ENCODE peak calls at places on chromosome 15, in four cellular contexts. One of them, this sample, is unnamed.

GRCh38 chr15:76335129-76335850 is 1.3 kb upstream of the ISL2 start:
- DNase-seq in uterus: no peak
- DNase-seq in NCI-H82: no peak
- DNase-seq in activated naive CD8-positive, alpha-beta T cell treated with anti-CD3 and anti-CD28 coated beads, Interleukin-2, amount 50 U/mL, for 24 hours: no peak
- DNase-seq in this sample: peak; percentile 58

GRCh38 chr15:22262613-22263020 is 182.3 kb downstream of the OR4M2 start:
- DNase-seq in uterus: no peak
- DNase-seq in NCI-H82: no peak
- DNase-seq in activated naive CD8-positive, alpha-beta T cell treated with anti-CD3 and anti-CD28 coated beads, Interleukin-2, amount 50 U/mL, for 24 hours: no peak
- DNase-seq in this sample: no peak

GRCh38 chr15:41502787-41503668 is 9.4 kb downstream of the ITPKA start:
- DNase-seq in activated naive CD8-positive, alpha-beta T cell treated with anti-CD3 and anti-CD28 coated beads, Interleukin-2, amount 50 U/mL, for 24 hours: no peak
- DNase-seq in NCI-H82: peak; percentile 29
- DNase-seq in uterus: no peak
- DNase-seq in this sample: peak; percentile 64

GRCh38 chr15:55737373-55737772 is 5.6 kb downstream of the PRTG start:
- DNase-seq in activated naive CD8-positive, alpha-beta T cell treated with anti-CD3 and anti-CD28 coated beads, Interleukin-2, amount 50 U/mL, for 24 hours: no peak
- DNase-seq in uterus: no peak
- DNase-seq in NCI-H82: no peak
- DNase-seq in this sample: peak; percentile 57

GRCh38 chr15:96358006-96358794 is 27.7 kb downstream of the NR2F2 start:
- DNase-seq in NCI-H82: no peak
- DNase-seq in activated naive CD8-positive, alpha-beta T cell treated with anti-CD3 and anti-CD28 coated beads, Interleukin-2, amount 50 U/mL, for 24 hours: no peak
- DNase-seq in uterus: no peak
- DNase-seq in this sample: no peak

GRCh38 chr15:59437777-59438574 is at the start of gene FAM81A:
- DNase-seq in NCI-H82: peak; percentile 80
- DNase-seq in uterus: peak; percentile 84
- DNase-seq in activated naive CD8-positive, alpha-beta T cell treated with anti-CD3 and anti-CD28 coated beads, Interleukin-2, amount 50 U/mL, for 24 hours: peak; percentile 58
- DNase-seq in this sample: peak; percentile 85

GRCh38 chr15:36161781-36162212 is 417.6 kb upstream of the CDIN1 start:
- DNase-seq in NCI-H82: no peak
- DNase-seq in uterus: no peak
- DNase-seq in activated naive CD8-positive, alpha-beta T cell treated with anti-CD3 and anti-CD28 coated beads, Interleukin-2, amount 50 U/mL, for 24 hours: no peak
- DNase-seq in this sample: peak; percentile 46

GRCh38 chr15:68114356-68114755 is 60.2 kb downstream of the PIAS1 start:
- DNase-seq in activated naive CD8-positive, alpha-beta T cell treated with anti-CD3 and anti-CD28 coated beads, Interleukin-2, amount 50 U/mL, for 24 hours: no peak
- DNase-seq in uterus: no peak
- DNase-seq in NCI-H82: no peak
- DNase-seq in this sample: no peak

GRCh38 chr15:62119224-62119925 is 45.7 kb downstream of the C2CD4B start:
- DNase-seq in NCI-H82: peak; percentile 38
- DNase-seq in uterus: no peak
- DNase-seq in activated naive CD8-positive, alpha-beta T cell treated with anti-CD3 and anti-CD28 coated beads, Interleukin-2, amount 50 U/mL, for 24 hours: no peak
- DNase-seq in this sample: no peak

GRCh38 chr15:40006003-40006402 is 33.0 kb downstream of the SRP14 start:
- DNase-seq in activated naive CD8-positive, alpha-beta T cell treated with anti-CD3 and anti-CD28 coated beads, Interleukin-2, amount 50 U/mL, for 24 hours: no peak
- DNase-seq in NCI-H82: no peak
- DNase-seq in uterus: no peak
- DNase-seq in this sample: no peak

GRCh38 chr15:71962537-71962936 is 152.2 kb downstream of the NR2E3 start:
- DNase-seq in NCI-H82: no peak
- DNase-seq in uterus: no peak
- DNase-seq in activated naive CD8-positive, alpha-beta T cell treated with anti-CD3 and anti-CD28 coated beads, Interleukin-2, amount 50 U/mL, for 24 hours: no peak
- DNase-seq in this sample: no peak

GRCh38 chr15:82093774-82094211 is 48.0 kb upstream of the MEX3B start:
- DNase-seq in NCI-H82: no peak
- DNase-seq in uterus: no peak
- DNase-seq in activated naive CD8-positive, alpha-beta T cell treated with anti-CD3 and anti-CD28 coated beads, Interleukin-2, amount 50 U/mL, for 24 hours: no peak
- DNase-seq in this sample: no peak

GRCh38 chr15:40310001-40310959 is 2.5 kb upstream of the PLCB2 start:
- DNase-seq in uterus: no peak
- DNase-seq in activated naive CD8-positive, alpha-beta T cell treated with anti-CD3 and anti-CD28 coated beads, Interleukin-2, amount 50 U/mL, for 24 hours: peak; percentile 79
- DNase-seq in NCI-H82: peak; percentile 83
- DNase-seq in this sample: peak; percentile 86

GRCh38 chr15:62027916-62028315 is 32.3 kb downstream of the VPS13C start:
- DNase-seq in activated naive CD8-positive, alpha-beta T cell treated with anti-CD3 and anti-CD28 coated beads, Interleukin-2, amount 50 U/mL, for 24 hours: no peak
- DNase-seq in NCI-H82: no peak
- DNase-seq in uterus: no peak
- DNase-seq in this sample: no peak

GRCh38 chr15:65862682-65863081 is 6.6 kb upstream of the RAB11A start:
- DNase-seq in uterus: no peak
- DNase-seq in NCI-H82: peak; percentile 97
- DNase-seq in activated naive CD8-positive, alpha-beta T cell treated with anti-CD3 and anti-CD28 coated beads, Interleukin-2, amount 50 U/mL, for 24 hours: peak; percentile 69
- DNase-seq in this sample: peak; percentile 73

GRCh38 chr15:67558502-67558901 is 16.0 kb downstream of the MAP2K5 start:
- DNase-seq in NCI-H82: no peak
- DNase-seq in uterus: no peak
- DNase-seq in activated naive CD8-positive, alpha-beta T cell treated with anti-CD3 and anti-CD28 coated beads, Interleukin-2, amount 50 U/mL, for 24 hours: no peak
- DNase-seq in this sample: no peak

GRCh38 chr15:48190932-48191573 is 412 bp upstream of the CTXN2 start:
- DNase-seq in uterus: no peak
- DNase-seq in NCI-H82: peak; percentile 27
- DNase-seq in activated naive CD8-positive, alpha-beta T cell treated with anti-CD3 and anti-CD28 coated beads, Interleukin-2, amount 50 U/mL, for 24 hours: peak; percentile 49
- DNase-seq in this sample: peak; percentile 87

GRCh38 chr15:61731081-61731480 is 329.2 kb downstream of the VPS13C start:
- DNase-seq in NCI-H82: no peak
- DNase-seq in activated naive CD8-positive, alpha-beta T cell treated with anti-CD3 and anti-CD28 coated beads, Interleukin-2, amount 50 U/mL, for 24 hours: no peak
- DNase-seq in uterus: no peak
- DNase-seq in this sample: no peak

GRCh38 chr15:35506272-35506870 is 39.6 kb downstream of the DPH6 start:
- DNase-seq in NCI-H82: no peak
- DNase-seq in activated naive CD8-positive, alpha-beta T cell treated with anti-CD3 and anti-CD28 coated beads, Interleukin-2, amount 50 U/mL, for 24 hours: no peak
- DNase-seq in uterus: no peak
- DNase-seq in this sample: no peak

GRCh38 chr15:93088200-93088980 is 621 bp downstream of the RGMA start:
- DNase-seq in uterus: no peak
- DNase-seq in activated naive CD8-positive, alpha-beta T cell treated with anti-CD3 and anti-CD28 coated beads, Interleukin-2, amount 50 U/mL, for 24 hours: peak; percentile 22
- DNase-seq in NCI-H82: peak; percentile 59
- DNase-seq in this sample: peak; percentile 76

GRCh38 chr15:27592036-27592725 is 506.9 kb downstream of the OCA2 start:
- DNase-seq in uterus: no peak
- DNase-seq in NCI-H82: no peak
- DNase-seq in activated naive CD8-positive, alpha-beta T cell treated with anti-CD3 and anti-CD28 coated beads, Interleukin-2, amount 50 U/mL, for 24 hours: no peak
- DNase-seq in this sample: no peak

GRCh38 chr15:62390793-62391543 is 225.9 kb upstream of the C2CD4B start:
- DNase-seq in activated naive CD8-positive, alpha-beta T cell treated with anti-CD3 and anti-CD28 coated beads, Interleukin-2, amount 50 U/mL, for 24 hours: peak; percentile 40
- DNase-seq in NCI-H82: peak; percentile 65
- DNase-seq in uterus: peak; percentile 27
- DNase-seq in this sample: peak; percentile 77

GRCh38 chr15:51223771-51224229 is 114.6 kb downstream of the CYP19A1 start:
- DNase-seq in uterus: no peak
- DNase-seq in NCI-H82: no peak
- DNase-seq in activated naive CD8-positive, alpha-beta T cell treated with anti-CD3 and anti-CD28 coated beads, Interleukin-2, amount 50 U/mL, for 24 hours: no peak
- DNase-seq in this sample: no peak

GRCh38 chr15:22913646-22914380 is 66.4 kb downstream of the CYFIP1 start:
- DNase-seq in activated naive CD8-positive, alpha-beta T cell treated with anti-CD3 and anti-CD28 coated beads, Interleukin-2, amount 50 U/mL, for 24 hours: no peak
- DNase-seq in NCI-H82: no peak
- DNase-seq in uterus: no peak
- DNase-seq in this sample: no peak

GRCh38 chr15:78315686-78316085 is 16.3 kb upstream of the SKIC8 start:
- DNase-seq in uterus: no peak
- DNase-seq in activated naive CD8-positive, alpha-beta T cell treated with anti-CD3 and anti-CD28 coated beads, Interleukin-2, amount 50 U/mL, for 24 hours: no peak
- DNase-seq in NCI-H82: peak; percentile 76
- DNase-seq in this sample: peak; percentile 71

GRCh38 chr15:86001200-86001599 is 78.5 kb upstream of the AGBL1 start:
- DNase-seq in activated naive CD8-positive, alpha-beta T cell treated with anti-CD3 and anti-CD28 coated beads, Interleukin-2, amount 50 U/mL, for 24 hours: no peak
- DNase-seq in NCI-H82: peak; percentile 25
- DNase-seq in uterus: peak; percentile 25
- DNase-seq in this sample: no peak

GRCh38 chr15:83670628-83671027 is 16.7 kb downstream of the ADAMTSL3 start:
- DNase-seq in uterus: no peak
- DNase-seq in NCI-H82: no peak
- DNase-seq in activated naive CD8-positive, alpha-beta T cell treated with anti-CD3 and anti-CD28 coated beads, Interleukin-2, amount 50 U/mL, for 24 hours: no peak
- DNase-seq in this sample: no peak

GRCh38 chr15:69558138-69558409 is 105.5 kb downstream of the RPLP1 start:
- DNase-seq in activated naive CD8-positive, alpha-beta T cell treated with anti-CD3 and anti-CD28 coated beads, Interleukin-2, amount 50 U/mL, for 24 hours: no peak
- DNase-seq in NCI-H82: no peak
- DNase-seq in uterus: no peak
- DNase-seq in this sample: no peak

GRCh38 chr15:24933716-24934115 is 21.1 kb upstream of the SNRPN start:
- DNase-seq in uterus: no peak
- DNase-seq in activated naive CD8-positive, alpha-beta T cell treated with anti-CD3 and anti-CD28 coated beads, Interleukin-2, amount 50 U/mL, for 24 hours: no peak
- DNase-seq in NCI-H82: no peak
- DNase-seq in this sample: no peak

GRCh38 chr15:58410353-58410752 is 21.4 kb upstream of the LIPC start:
- DNase-seq in NCI-H82: peak; percentile 5
- DNase-seq in uterus: no peak
- DNase-seq in activated naive CD8-positive, alpha-beta T cell treated with anti-CD3 and anti-CD28 coated beads, Interleukin-2, amount 50 U/mL, for 24 hours: peak; percentile 40
- DNase-seq in this sample: no peak

GRCh38 chr15:72800819-72801481 is 17.4 kb upstream of the ADPGK start:
- DNase-seq in activated naive CD8-positive, alpha-beta T cell treated with anti-CD3 and anti-CD28 coated beads, Interleukin-2, amount 50 U/mL, for 24 hours: no peak
- DNase-seq in NCI-H82: no peak
- DNase-seq in uterus: no peak
- DNase-seq in this sample: no peak

GRCh38 chr15:76470691-76471090 is 134.1 kb downstream of the ISL2 start:
- DNase-seq in activated naive CD8-positive, alpha-beta T cell treated with anti-CD3 and anti-CD28 coated beads, Interleukin-2, amount 50 U/mL, for 24 hours: no peak
- DNase-seq in uterus: no peak
- DNase-seq in NCI-H82: no peak
- DNase-seq in this sample: no peak

GRCh38 chr15:96270581-96271172 is 59.8 kb upstream of the NR2F2 start:
- DNase-seq in activated naive CD8-positive, alpha-beta T cell treated with anti-CD3 and anti-CD28 coated beads, Interleukin-2, amount 50 U/mL, for 24 hours: no peak
- DNase-seq in uterus: no peak
- DNase-seq in NCI-H82: no peak
- DNase-seq in this sample: no peak

GRCh38 chr15:55267401-55268053 is 22.1 kb downstream of the RAB27A start:
- DNase-seq in NCI-H82: peak; percentile 74
- DNase-seq in activated naive CD8-positive, alpha-beta T cell treated with anti-CD3 and anti-CD28 coated beads, Interleukin-2, amount 50 U/mL, for 24 hours: peak; percentile 73
- DNase-seq in uterus: no peak
- DNase-seq in this sample: no peak

GRCh38 chr15:77104155-77104554 is 33.2 kb upstream of the TSPAN3 start:
- DNase-seq in activated naive CD8-positive, alpha-beta T cell treated with anti-CD3 and anti-CD28 coated beads, Interleukin-2, amount 50 U/mL, for 24 hours: no peak
- DNase-seq in uterus: no peak
- DNase-seq in NCI-H82: no peak
- DNase-seq in this sample: no peak

GRCh38 chr15:63523306-63523990 is 19.1 kb downstream of the USP3 start:
- DNase-seq in uterus: no peak
- DNase-seq in activated naive CD8-positive, alpha-beta T cell treated with anti-CD3 and anti-CD28 coated beads, Interleukin-2, amount 50 U/mL, for 24 hours: no peak
- DNase-seq in NCI-H82: no peak
- DNase-seq in this sample: no peak

GRCh38 chr15:90154861-90155626 is 46.1 kb upstream of the SEMA4B start:
- DNase-seq in uterus: no peak
- DNase-seq in NCI-H82: no peak
- DNase-seq in activated naive CD8-positive, alpha-beta T cell treated with anti-CD3 and anti-CD28 coated beads, Interleukin-2, amount 50 U/mL, for 24 hours: no peak
- DNase-seq in this sample: no peak

GRCh38 chr15:94324117-94324826 is 92.9 kb downstream of the MCTP2 start:
- DNase-seq in uterus: peak; percentile 37
- DNase-seq in NCI-H82: peak; percentile 70
- DNase-seq in activated naive CD8-positive, alpha-beta T cell treated with anti-CD3 and anti-CD28 coated beads, Interleukin-2, amount 50 U/mL, for 24 hours: peak; percentile 62
- DNase-seq in this sample: peak; percentile 64

GRCh38 chr15:89305395-89305794 is 29.2 kb downstream of the POLG start:
- DNase-seq in NCI-H82: no peak
- DNase-seq in activated naive CD8-positive, alpha-beta T cell treated with anti-CD3 and anti-CD28 coated beads, Interleukin-2, amount 50 U/mL, for 24 hours: no peak
- DNase-seq in uterus: no peak
- DNase-seq in this sample: no peak